ENCODE peak calls at places on chromosome 2, in six cellular contexts. One of them, this sample, is unnamed.

GRCh38 chr2:140551291-140551690 is 1579.5 kb downstream of the LRP1B start:
- DNase-seq in HCT116: no peak
- DNase-seq in GM12878: no peak
- DNase-seq in K562: no peak
- DNase-seq in H1: no peak
- DNase-seq in HepG2: no peak
- DNase-seq in this sample: no peak

GRCh38 chr2:161423351-161424178 is 7.5 kb downstream of the TBR1 start:
- DNase-seq in HCT116: no peak
- DNase-seq in GM12878: no peak
- DNase-seq in K562: no peak
- DNase-seq in H1: no peak
- DNase-seq in HepG2: no peak
- DNase-seq in this sample: peak; percentile 73

GRCh38 chr2:10467401-10467800 is 19.3 kb upstream of the ODC1 start:
- DNase-seq in HCT116: no peak
- DNase-seq in GM12878: no peak
- DNase-seq in K562: no peak
- DNase-seq in H1: no peak
- DNase-seq in HepG2: no peak
- DNase-seq in this sample: peak; percentile 51

GRCh38 chr2:71531522-71532047 is 78.2 kb downstream of the DYSF start:
- DNase-seq in HCT116: peak; percentile 67
- DNase-seq in GM12878: no peak
- DNase-seq in K562: peak; percentile 29
- DNase-seq in H1: no peak
- DNase-seq in HepG2: peak; percentile 79
- DNase-seq in this sample: no peak

GRCh38 chr2:103172821-103173220 is 411.0 kb downstream of the TMEM182 start:
- DNase-seq in HCT116: no peak
- DNase-seq in GM12878: no peak
- DNase-seq in K562: no peak
- DNase-seq in H1: no peak
- DNase-seq in HepG2: no peak
- DNase-seq in this sample: no peak

GRCh38 chr2:142234701-142235100 is 103.9 kb upstream of the LRP1B start:
- DNase-seq in HCT116: no peak
- DNase-seq in GM12878: no peak
- DNase-seq in K562: no peak
- DNase-seq in H1: no peak
- DNase-seq in HepG2: no peak
- DNase-seq in this sample: no peak

GRCh38 chr2:174985624-174986023 is 19.6 kb downstream of the CHN1 start:
- DNase-seq in HCT116: no peak
- DNase-seq in GM12878: no peak
- DNase-seq in K562: no peak
- DNase-seq in H1: no peak
- DNase-seq in HepG2: peak; percentile 14
- DNase-seq in this sample: peak; percentile 27

GRCh38 chr2:182144780-182145170 is 159.1 kb downstream of the PPP1R1C start:
- DNase-seq in HCT116: no peak
- DNase-seq in GM12878: no peak
- DNase-seq in K562: no peak
- DNase-seq in H1: no peak
- DNase-seq in HepG2: no peak
- DNase-seq in this sample: peak; percentile 15

GRCh38 chr2:118197011-118197695 is 108.9 kb downstream of the INSIG2 start:
- DNase-seq in HCT116: no peak
- DNase-seq in GM12878: no peak
- DNase-seq in K562: peak; percentile 55
- DNase-seq in H1: no peak
- DNase-seq in HepG2: no peak
- DNase-seq in this sample: peak; percentile 17

GRCh38 chr2:75079575-75079974 is 119.7 kb downstream of the TACR1 start:
- DNase-seq in HCT116: no peak
- DNase-seq in GM12878: no peak
- DNase-seq in K562: no peak
- DNase-seq in H1: no peak
- DNase-seq in HepG2: no peak
- DNase-seq in this sample: no peak

GRCh38 chr2:9984217-9984739 is 32.8 kb downstream of the GRHL1 start:
- DNase-seq in HCT116: peak; percentile 47
- DNase-seq in GM12878: peak; percentile 13
- DNase-seq in K562: peak; percentile 74
- DNase-seq in H1: no peak
- DNase-seq in HepG2: peak; percentile 38
- DNase-seq in this sample: peak; percentile 78

GRCh38 chr2:84821806-84822205 is 59.1 kb downstream of the TRABD2A start:
- DNase-seq in HCT116: no peak
- DNase-seq in GM12878: no peak
- DNase-seq in K562: no peak
- DNase-seq in H1: no peak
- DNase-seq in HepG2: no peak
- DNase-seq in this sample: no peak
- TF ChIP-seq SIN3A in HCT116: no peak
- TF ChIP-seq SIN3A in GM12878: no peak
- TF ChIP-seq SIN3A in K562: no peak
- TF ChIP-seq SIN3A in H1: no peak
- TF ChIP-seq SIN3A in HepG2: no peak
- TF ChIP-seq SIN3A in this sample: no peak

DNA sequence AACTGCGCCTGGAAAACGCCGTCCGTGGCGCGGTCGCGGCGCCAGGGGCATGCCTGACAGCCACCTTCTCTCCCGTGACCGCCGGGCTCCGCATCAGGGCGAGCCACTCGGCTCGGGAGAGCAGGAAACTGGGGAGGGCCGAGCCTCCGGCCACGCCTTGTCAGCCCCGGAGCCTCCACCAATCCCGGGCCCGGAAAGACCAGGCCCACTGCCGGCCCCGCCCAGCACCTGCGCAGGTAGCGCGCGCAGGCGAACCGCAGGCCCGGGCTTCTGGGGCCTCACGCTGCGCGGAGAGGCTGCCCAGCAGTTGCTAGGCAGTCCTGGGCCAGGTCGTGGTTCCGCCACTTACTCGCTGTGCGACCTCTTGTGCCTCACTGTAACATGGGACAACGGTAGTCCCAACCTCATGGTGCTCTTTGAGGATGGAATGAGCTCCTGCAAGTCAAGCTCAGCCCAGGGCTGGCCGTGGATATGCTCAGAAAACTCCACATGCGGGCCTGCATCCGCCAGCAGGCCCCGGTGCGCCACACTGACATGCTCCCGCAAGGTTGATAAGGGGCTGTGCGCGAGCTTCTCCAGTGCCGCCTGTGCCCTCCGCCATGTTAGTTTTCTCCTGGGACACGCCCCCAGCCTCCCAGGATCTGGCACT is 97.1 kb downstream of the INHBB start:
- DNase-seq in HCT116: peak; percentile 63
- DNase-seq in GM12878: no peak
- DNase-seq in K562: peak; percentile 83
- DNase-seq in H1: peak; percentile 70
- DNase-seq in HepG2: no peak
- DNase-seq in this sample: no peak
- H3K4me2 ChIP-seq in HCT116: peak overlapping the region; percentile 90
- H3K4me2 ChIP-seq in GM12878: no peak overlapping the region
- H3K4me2 ChIP-seq in K562: peak overlapping the region; percentile 47
- H3K4me2 ChIP-seq in H1: peak overlapping the region; percentile 100
- H3K4me2 ChIP-seq in HepG2: no peak overlapping the region
- H3K4me2 ChIP-seq in this sample: no peak overlapping the region

GRCh38 chr2:219951111-219951510 is 323.7 kb downstream of the SLC4A3 start:
- DNase-seq in HCT116: no peak
- DNase-seq in GM12878: no peak
- DNase-seq in K562: no peak
- DNase-seq in H1: no peak
- DNase-seq in HepG2: no peak
- DNase-seq in this sample: no peak
- TF ChIP-seq SIN3A in HCT116: no peak
- TF ChIP-seq SIN3A in GM12878: no peak
- TF ChIP-seq SIN3A in K562: no peak
- TF ChIP-seq SIN3A in H1: no peak
- TF ChIP-seq SIN3A in HepG2: no peak
- TF ChIP-seq SIN3A in this sample: no peak

DNA sequence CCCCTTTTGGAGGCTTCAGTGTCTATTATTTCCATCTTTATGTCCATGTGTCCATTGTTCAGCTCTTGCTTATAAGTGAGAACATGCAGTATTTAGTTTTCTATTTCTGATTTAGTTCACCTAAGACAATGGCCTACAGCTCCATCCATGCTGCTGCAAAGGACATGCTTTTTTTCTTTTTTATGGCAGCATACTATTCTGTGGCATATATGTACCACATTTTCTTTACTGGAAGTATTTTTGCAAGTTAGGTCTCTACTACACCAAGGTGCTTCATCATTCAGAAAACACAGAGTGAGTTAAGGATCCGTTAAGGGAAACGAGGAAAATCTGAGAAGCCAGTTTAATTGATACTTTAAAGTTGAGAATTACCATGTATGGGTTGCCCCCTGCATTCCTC is 297.2 kb downstream of the CDCA7 start:
- DNase-seq in HCT116: no peak
- DNase-seq in GM12878: no peak
- DNase-seq in K562: no peak
- DNase-seq in H1: no peak
- DNase-seq in HepG2: no peak
- DNase-seq in this sample: no peak
- H3K4me2 ChIP-seq in HCT116: peak overlapping the region; percentile 69
- H3K4me2 ChIP-seq in GM12878: no peak overlapping the region
- H3K4me2 ChIP-seq in K562: no peak overlapping the region
- H3K4me2 ChIP-seq in H1: no peak overlapping the region
- H3K4me2 ChIP-seq in HepG2: no peak overlapping the region
- H3K4me2 ChIP-seq in this sample: peak overlapping the region; percentile 12

DNA sequence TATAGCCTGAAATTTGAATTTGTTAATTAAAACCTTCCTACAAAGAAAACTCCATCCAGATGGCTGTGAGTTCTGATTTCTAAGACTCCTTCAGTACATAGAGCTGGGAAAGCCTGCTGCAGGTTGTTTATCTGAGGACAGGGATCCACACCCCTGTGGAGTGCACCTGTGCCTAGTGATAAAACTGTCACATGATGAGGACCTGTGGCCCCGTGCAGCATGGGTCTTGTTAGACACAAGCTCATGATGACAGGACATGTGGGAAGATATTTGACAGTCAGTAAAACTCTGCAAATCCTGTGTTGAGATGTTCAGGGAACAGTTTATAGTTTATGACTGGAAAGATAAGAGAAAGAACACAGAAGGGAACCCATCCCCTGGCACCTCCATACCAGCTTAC is 133.2 kb upstream of the TMEM18 start:
- DNase-seq in HCT116: no peak
- DNase-seq in GM12878: no peak
- DNase-seq in K562: peak; percentile 57
- DNase-seq in H1: no peak
- DNase-seq in HepG2: no peak
- DNase-seq in this sample: no peak
- TF ChIP-seq SIN3A in HCT116: no peak
- TF ChIP-seq SIN3A in GM12878: no peak
- TF ChIP-seq SIN3A in K562: no peak
- TF ChIP-seq SIN3A in H1: no peak
- TF ChIP-seq SIN3A in HepG2: no peak
- TF ChIP-seq SIN3A in this sample: no peak

GRCh38 chr2:230812041-230812440 is 52.7 kb upstream of the ITM2C start:
- DNase-seq in HCT116: no peak
- DNase-seq in GM12878: no peak
- DNase-seq in K562: no peak
- DNase-seq in H1: no peak
- DNase-seq in HepG2: no peak
- DNase-seq in this sample: no peak
- H3K4me2 ChIP-seq in HCT116: no peak overlapping the region
- H3K4me2 ChIP-seq in GM12878: no peak overlapping the region
- H3K4me2 ChIP-seq in K562: no peak overlapping the region
- H3K4me2 ChIP-seq in H1: no peak overlapping the region
- H3K4me2 ChIP-seq in HepG2: no peak overlapping the region
- H3K4me2 ChIP-seq in this sample: no peak overlapping the region

GRCh38 chr2:28251337-28251736 is 141.3 kb upstream of the FOSL2 start:
- DNase-seq in HCT116: no peak
- DNase-seq in GM12878: no peak
- DNase-seq in K562: no peak
- DNase-seq in H1: no peak
- DNase-seq in HepG2: no peak
- DNase-seq in this sample: no peak
- TF ChIP-seq SIN3A in HCT116: no peak
- TF ChIP-seq SIN3A in GM12878: no peak
- TF ChIP-seq SIN3A in K562: no peak
- TF ChIP-seq SIN3A in H1: no peak
- TF ChIP-seq SIN3A in HepG2: no peak
- TF ChIP-seq SIN3A in this sample: no peak

GRCh38 chr2:240588669-240589068 is 2.1 kb downstream of the CAPN10 start:
- DNase-seq in HCT116: no peak
- DNase-seq in GM12878: no peak
- DNase-seq in K562: no peak
- DNase-seq in H1: no peak
- DNase-seq in HepG2: no peak
- DNase-seq in this sample: no peak
- H3K4me2 ChIP-seq in HCT116: no peak overlapping the region
- H3K4me2 ChIP-seq in GM12878: peak overlapping the region; percentile 56
- H3K4me2 ChIP-seq in K562: no peak overlapping the region
- H3K4me2 ChIP-seq in H1: no peak overlapping the region
- H3K4me2 ChIP-seq in HepG2: peak overlapping the region; percentile 98
- H3K4me2 ChIP-seq in this sample: peak overlapping the region; percentile 95

GRCh38 chr2:113966832-113967231 is 76.9 kb downstream of the ACTR3 start:
- DNase-seq in HCT116: no peak
- DNase-seq in GM12878: no peak
- DNase-seq in K562: no peak
- DNase-seq in H1: no peak
- DNase-seq in HepG2: peak; percentile 85
- DNase-seq in this sample: no peak
- TF ChIP-seq SIN3A in HCT116: no peak
- TF ChIP-seq SIN3A in GM12878: no peak
- TF ChIP-seq SIN3A in K562: no peak
- TF ChIP-seq SIN3A in H1: no peak
- TF ChIP-seq SIN3A in HepG2: no peak
- TF ChIP-seq SIN3A in this sample: no peak

This sample was measured in SK-N-SH.